ENCODE peak calls at places on chromosomes 7 and 10, in seven cellular contexts. Q is WTC11, N is HCT116, I is K562, G is A549, M is endothelial cell of umbilical vein, J is HepG2. R is an unnamed sample.

GRCh38 chr10:36381748-36382147 is 739.7 kb upstream of the FZD8 start:
- DNase-seq in J (no peak), N (no peak), Q (no peak), I (no peak), G (no peak), M (no peak), R (no peak)

GRCh38 chr10:70192325-70192966 is 22.1 kb upstream of the SAR1A start:
- DNase-seq in N (no peak), I (no peak), G (no peak), Q (no peak), M (no peak), J (peak), R (no peak)

GRCh38 chr10:34397324-34397723 is 417.8 kb downstream of the PARD3 start:
- DNase-seq in N (no peak), I (no peak), J (no peak), G (no peak), M (no peak), Q (no peak), R (no peak)

GRCh38 chr10:124480860-124481259 is 19.2 kb downstream of the LHPP start:
- DNase-seq in Q (no peak), G (no peak), J (no peak), I (no peak), M (no peak), N (no peak), R (no peak)

GRCh38 chr10:46097576-46098317 is 51.7 kb upstream of the MSMB start:
- DNase-seq in M (no peak), G (no peak), Q (no peak), J (no peak), I (no peak), N (no peak), R (no peak)

GRCh38 chr10:70053212-70053895 is 708 bp downstream of the MACROH2A2 start:
- DNase-seq in N (no peak), G (peak), J (no peak), I (no peak), M (no peak), Q (peak), R (no peak)

GRCh38 chr7:94289071-94289470 is 105.6 kb upstream of the COL1A2 start:
- DNase-seq in J (peak), I (peak), M (peak), G (peak), N (peak), Q (peak), R (peak)

GRCh38 chr10:92655426-92655825 is 34.3 kb upstream of the HHEX start:
- DNase-seq in I (no peak), M (no peak), J (no peak), N (no peak), G (no peak), Q (no peak), R (no peak)

GRCh38 chr7:100465702-100466311 is 1.7 kb upstream of the SPACDR start:
- DNase-seq in G (peak), I (peak), M (peak), J (peak), Q (peak), N (no peak), R (peak)

GRCh38 chr7:14021069-14021468 is 31.6 kb upstream of the ETV1 start:
- DNase-seq in G (peak), N (peak), M (no peak), J (no peak), Q (no peak), I (no peak), R (no peak)

DNA sequence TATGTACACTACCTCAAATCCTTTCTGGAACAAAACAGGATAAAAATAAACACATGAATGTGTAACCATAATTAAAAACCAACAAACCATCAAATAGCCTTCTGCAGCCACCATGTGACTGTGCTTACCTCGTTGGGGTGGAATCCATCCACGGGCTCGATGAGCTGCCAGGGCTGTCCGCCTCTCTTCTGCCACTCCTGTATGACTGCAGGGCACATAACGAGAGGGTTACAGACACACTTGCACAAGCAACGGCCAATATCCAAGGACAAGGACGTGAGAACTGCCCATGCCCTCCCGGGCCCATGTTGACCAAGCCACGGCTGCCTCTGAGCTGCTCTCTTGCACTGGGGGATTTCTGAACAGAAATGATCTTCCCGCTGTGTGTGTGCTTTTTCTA is 132.2 kb downstream of the ANLN start:
- DNase-seq in G (no peak), Q (no peak), M (no peak), I (no peak), J (no peak), N (no peak), R (no peak)
- TF ChIP-seq CTCF in G (no peak), Q (no peak), M (no peak), I (no peak), J (no peak), N (no peak), R (no peak)

GRCh38 chr10:74419491-74420466 is 268.8 kb downstream of the ADK start:
- DNase-seq in G (peak), N (peak), I (peak), Q (no peak), M (peak), J (no peak), R (peak)
- TF ChIP-seq MAX in G (no peak), N (no peak), I (no peak), Q (no peak), M (no peak), J (no peak), R (no peak)

DNA sequence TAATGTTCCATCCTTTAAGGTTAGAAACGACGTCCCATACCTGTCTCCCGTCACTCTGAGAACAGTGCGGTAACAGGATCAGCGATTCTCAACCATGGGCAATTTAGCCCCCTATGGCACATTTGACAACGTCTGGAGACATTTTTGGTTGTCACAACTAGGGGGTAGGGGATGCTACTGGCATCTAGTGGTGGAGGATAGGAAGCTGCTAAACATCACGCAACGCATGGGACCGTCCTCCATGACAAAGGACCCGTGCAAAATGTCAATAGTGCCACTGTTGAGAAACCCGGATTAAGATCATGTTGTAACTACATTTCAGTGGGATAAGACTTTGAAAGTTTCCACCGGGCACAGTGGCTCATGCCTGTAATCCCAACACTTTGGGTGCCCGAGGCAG is 5.0 kb upstream of the PAXIP1 start:
- DNase-seq in I (peak), G (peak), N (peak), Q (peak), J (peak), M (peak), R (peak)
- TF ChIP-seq CTCF in I (peak), G (peak), N (peak), Q (no peak), J (peak), M (peak), R (peak)

GRCh38 chr10:77301305-77301730 is 336.3 kb downstream of the KCNMA1 start:
- DNase-seq in Q (no peak), J (no peak), M (peak), G (no peak), I (no peak), N (no peak), R (no peak)
- TF ChIP-seq MAX in Q (no peak), J (no peak), M (no peak), G (peak), I (no peak), N (no peak), R (no peak)

GRCh38 chr7:47775238-47775637 is 173.0 kb downstream of the PKD1L1 start:
- DNase-seq in M (no peak), N (no peak), Q (no peak), J (no peak), I (no peak), G (no peak), R (no peak)

GRCh38 chr7:47776335-47776734 is 171.9 kb downstream of the PKD1L1 start:
- DNase-seq in I (no peak), N (no peak), J (peak), Q (no peak), M (no peak), G (peak), R (no peak)

GRCh38 chr7:47772492-47772891 is 175.8 kb downstream of the PKD1L1 start:
- DNase-seq in G (no peak), N (no peak), J (no peak), M (no peak), I (no peak), Q (no peak), R (no peak)

GRCh38 chr7:47771990-47772360 is 176.3 kb downstream of the PKD1L1 start:
- DNase-seq in Q (no peak), J (no peak), M (no peak), G (no peak), N (no peak), I (no peak), R (no peak)

GRCh38 chr7:47771301-47771989 is 176.8 kb downstream of the PKD1L1 start:
- DNase-seq in J (no peak), I (no peak), Q (no peak), G (peak), N (no peak), M (peak), R (no peak)
- TF ChIP-seq CTCF in J (no peak), I (no peak), Q (no peak), G (no peak), N (no peak), M (peak), R (no peak)

DNA sequence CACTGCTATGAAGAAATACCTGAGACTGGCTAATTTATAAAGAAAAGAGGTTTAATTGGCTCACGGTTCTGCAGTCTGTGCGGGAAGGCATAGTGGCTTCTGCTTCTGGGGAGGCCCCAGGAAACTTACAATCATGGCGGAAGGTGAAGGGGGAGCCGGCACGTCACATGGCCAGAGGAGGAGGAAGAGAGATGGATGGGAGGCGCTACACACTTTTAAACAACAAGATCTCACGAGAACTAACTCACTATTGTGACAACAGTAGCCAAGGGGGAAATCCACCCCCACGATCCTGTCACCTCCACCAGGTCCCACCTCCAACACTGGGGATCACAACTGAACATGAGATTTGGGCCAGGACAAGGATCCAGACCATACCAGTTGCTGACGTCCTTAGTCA is 26.5 kb upstream of the INPP5A start:
- DNase-seq in I (peak), M (no peak), G (no peak), J (no peak), Q (peak), N (no peak), R (no peak)
- TF ChIP-seq MAX in I (no peak), M (no peak), G (no peak), J (no peak), Q (no peak), N (no peak), R (no peak)

GRCh38 chr10:77478248-77478963 is 159.2 kb downstream of the KCNMA1 start:
- DNase-seq in G (no peak), M (no peak), N (no peak), I (no peak), J (no peak), Q (no peak), R (no peak)

GRCh38 chr10:77474939-77475338 is 162.7 kb downstream of the KCNMA1 start:
- DNase-seq in J (no peak), I (no peak), M (no peak), Q (no peak), N (no peak), G (no peak), R (no peak)

GRCh38 chr10:77474386-77474785 is 163.2 kb downstream of the KCNMA1 start:
- DNase-seq in I (no peak), Q (no peak), J (no peak), N (no peak), G (no peak), M (no peak), R (no peak)

GRCh38 chr10:77472146-77472545 is 165.5 kb downstream of the KCNMA1 start:
- DNase-seq in G (no peak), N (no peak), M (no peak), J (no peak), Q (no peak), I (no peak), R (no peak)

DNA sequence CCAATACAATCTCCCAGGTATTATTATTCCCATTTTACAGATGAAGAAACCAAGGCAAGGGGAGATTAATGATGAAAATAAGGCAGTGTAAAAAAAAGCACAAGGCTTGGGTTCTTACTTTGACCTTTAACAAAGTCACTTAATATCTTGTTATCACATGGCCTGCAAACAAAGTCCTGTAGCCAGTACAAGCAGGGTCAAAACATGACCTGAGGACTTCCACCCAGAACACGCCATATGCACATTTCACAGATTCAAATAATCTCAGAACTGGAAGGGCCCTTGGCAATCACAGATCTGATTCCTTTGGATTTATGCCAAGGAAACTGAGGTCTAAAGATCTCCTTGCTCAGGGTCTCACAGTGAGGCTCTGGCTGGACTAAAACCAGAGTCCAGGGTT is 162.1 kb downstream of the KCNMA1 start:
- DNase-seq in I (no peak), Q (no peak), M (no peak), N (no peak), G (no peak), J (no peak), R (no peak)
- TF ChIP-seq CTCF in I (no peak), Q (no peak), M (no peak), N (no peak), G (no peak), J (no peak), R (no peak)

DNA sequence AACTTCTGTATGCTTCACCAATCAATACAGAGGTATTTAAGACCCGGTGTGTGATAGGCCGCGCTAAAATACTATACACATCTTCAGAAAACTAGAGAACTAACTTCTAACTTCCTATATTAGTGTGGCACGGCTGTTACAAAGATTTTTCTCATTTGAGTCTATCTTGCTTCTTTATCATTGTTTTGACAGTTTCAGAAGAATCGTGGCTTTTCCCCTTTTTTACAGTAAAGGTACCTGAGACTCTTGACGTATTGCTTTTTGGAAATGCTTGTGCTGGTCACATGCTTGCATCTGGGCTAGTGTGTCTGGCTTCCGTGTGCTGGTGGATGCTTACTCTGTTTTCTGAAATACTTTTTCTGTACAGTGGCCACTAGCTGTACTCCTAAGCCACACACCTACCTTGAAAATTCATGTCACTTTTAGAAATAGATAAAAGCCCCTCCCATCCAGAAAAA is 12.7 kb downstream of the IKZF1 start:
- DNase-seq in Q (no peak), M (no peak), I (no peak), N (no peak), G (no peak), J (no peak), R (no peak)
- TF ChIP-seq MAX in Q (no peak), M (no peak), I (no peak), N (no peak), G (no peak), J (no peak), R (no peak)

GRCh38 chr10:109866168-109866994 is 56.9 kb downstream of the XPNPEP1 start:
- DNase-seq in N (peak), J (no peak), G (peak), Q (no peak), M (peak), I (peak), R (peak)
- TF ChIP-seq CTCF in N (no peak), J (peak), G (peak), Q (peak), M (peak), I (peak), R (peak)

GRCh38 chr7:66304536-66304935 is 99.4 kb downstream of the TPST1 start:
- DNase-seq in J (no peak), N (no peak), I (no peak), Q (no peak), M (peak), G (no peak), R (peak)

GRCh38 chr7:66301737-66302136 is 96.6 kb downstream of the TPST1 start:
- DNase-seq in G (no peak), I (no peak), Q (no peak), N (no peak), J (no peak), M (no peak), R (peak)

GRCh38 chr7:66301249-66301648 is 96.1 kb downstream of the TPST1 start:
- DNase-seq in I (no peak), N (no peak), G (no peak), M (no peak), Q (no peak), J (no peak), R (no peak)

GRCh38 chr7:66306243-66306642 is 101.1 kb downstream of the TPST1 start:
- DNase-seq in N (peak), G (no peak), I (no peak), M (peak), J (no peak), Q (no peak), R (no peak)

DNA sequence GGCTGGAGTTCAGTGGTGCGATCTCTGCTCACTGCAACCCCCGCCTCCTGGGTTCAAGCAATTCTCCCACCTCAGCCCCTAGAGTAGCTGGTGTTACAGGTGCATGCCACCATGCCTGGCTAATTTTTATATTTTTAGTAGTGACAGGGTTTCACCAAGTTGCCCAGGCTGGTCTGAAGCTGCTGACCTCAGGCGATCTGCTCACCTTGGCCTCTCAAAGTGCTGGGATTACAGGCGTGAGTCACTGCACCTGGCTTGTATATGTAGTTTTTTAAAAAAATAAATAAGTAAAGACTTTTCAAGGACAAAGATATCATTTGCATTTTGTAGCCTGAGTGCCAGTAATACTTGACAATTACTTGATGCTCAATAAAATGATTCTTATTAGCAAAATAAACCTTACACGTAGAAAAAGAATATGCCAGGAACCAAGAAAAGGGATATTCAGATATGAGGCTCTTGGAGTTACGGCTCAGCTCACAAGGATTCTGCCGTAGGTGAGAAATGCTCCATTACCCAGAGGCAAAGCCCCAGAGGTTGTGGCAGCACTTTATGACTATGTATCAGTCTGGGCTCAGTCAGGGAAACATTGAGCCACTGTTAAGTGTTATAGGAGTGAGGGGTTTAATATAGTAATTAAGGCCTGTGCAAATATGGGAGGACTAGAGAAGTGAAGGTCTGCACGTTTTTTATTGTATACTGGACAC is 98.5 kb downstream of the TPST1 start:
- DNase-seq in N (no peak), Q (no peak), I (no peak), G (no peak), J (no peak), M (no peak), R (no peak)
- TF ChIP-seq MAX in N (no peak), Q (no peak), I (no peak), G (no peak), J (no peak), M (no peak), R (no peak)

R was measured in NB4.